ENCODE peak calls at places on chromosome 22, in eight cellular contexts. One of them, this sample, is unnamed. For H3K4me1, the result is how much of the 10 kb centered on the place peaks cover.

GRCh38 chr22:41846268-41847002 is 13.5 kb downstream of the SREBF2 start:
- DNase-seq in sigmoid colon: no peak
- DNase-seq in endothelial cell of umbilical vein: peak
- DNase-seq in HCT116: no peak
- DNase-seq in breast epithelium: no peak
- DNase-seq in suprapubic skin: no peak
- DNase-seq in HepG2: no peak
- DNase-seq in prostate gland: peak
- DNase-seq in this sample: no peak

GRCh38 chr22:22060200-22061084 is 77.9 kb upstream of the TOP3B start:
- DNase-seq in sigmoid colon: peak
- DNase-seq in endothelial cell of umbilical vein: peak
- DNase-seq in HCT116: peak
- DNase-seq in breast epithelium: no peak
- DNase-seq in suprapubic skin: no peak
- DNase-seq in HepG2: peak
- DNase-seq in prostate gland: no peak
- DNase-seq in this sample: no peak

GRCh38 chr22:46047841-46048595 is 71.1 kb upstream of the WNT7B start:
- DNase-seq in sigmoid colon: peak
- DNase-seq in endothelial cell of umbilical vein: no peak
- DNase-seq in HCT116: no peak
- DNase-seq in breast epithelium: peak
- DNase-seq in suprapubic skin: peak
- DNase-seq in HepG2: no peak
- DNase-seq in prostate gland: no peak
- DNase-seq in this sample: peak

GRCh38 chr22:46046299-46046685 is 69.3 kb upstream of the WNT7B start:
- DNase-seq in sigmoid colon: peak
- DNase-seq in endothelial cell of umbilical vein: no peak
- DNase-seq in HCT116: no peak
- DNase-seq in breast epithelium: no peak
- DNase-seq in suprapubic skin: peak
- DNase-seq in HepG2: no peak
- DNase-seq in prostate gland: no peak
- DNase-seq in this sample: no peak

GRCh38 chr22:18991828-18992442 is 55.8 kb upstream of the PRODH start:
- DNase-seq in sigmoid colon: no peak
- DNase-seq in endothelial cell of umbilical vein: no peak
- DNase-seq in HCT116: no peak
- DNase-seq in breast epithelium: no peak
- DNase-seq in suprapubic skin: no peak
- DNase-seq in HepG2: no peak
- DNase-seq in prostate gland: no peak
- DNase-seq in this sample: no peak

GRCh38 chr22:29167032-29167911 is 38.4 kb upstream of the EMID1 start:
- DNase-seq in sigmoid colon: peak
- DNase-seq in endothelial cell of umbilical vein: no peak
- DNase-seq in HCT116: no peak
- DNase-seq in breast epithelium: no peak
- DNase-seq in suprapubic skin: no peak
- DNase-seq in HepG2: no peak
- DNase-seq in prostate gland: no peak
- DNase-seq in this sample: no peak

GRCh38 chr22:46091277-46091977 is 58.9 kb upstream of the PPARA start:
- DNase-seq in sigmoid colon: no peak
- DNase-seq in endothelial cell of umbilical vein: no peak
- DNase-seq in HCT116: no peak
- DNase-seq in breast epithelium: no peak
- DNase-seq in suprapubic skin: no peak
- DNase-seq in HepG2: no peak
- DNase-seq in prostate gland: no peak
- DNase-seq in this sample: no peak

GRCh38 chr22:36197065-36197440 is 4.6 kb downstream of the APOL4 start:
- DNase-seq in sigmoid colon: peak
- DNase-seq in endothelial cell of umbilical vein: peak
- DNase-seq in HCT116: no peak
- DNase-seq in breast epithelium: no peak
- DNase-seq in suprapubic skin: no peak
- DNase-seq in HepG2: no peak
- DNase-seq in prostate gland: no peak
- DNase-seq in this sample: no peak

GRCh38 chr22:46791201-46791731 is 28.8 kb downstream of the TBC1D22A start:
- DNase-seq in sigmoid colon: peak
- DNase-seq in endothelial cell of umbilical vein: peak
- DNase-seq in HCT116: no peak
- DNase-seq in breast epithelium: no peak
- DNase-seq in suprapubic skin: no peak
- DNase-seq in HepG2: no peak
- DNase-seq in prostate gland: no peak
- DNase-seq in this sample: peak

GRCh38 chr22:49236541-49237075 is 591.1 kb downstream of the BRD1 start:
- DNase-seq in sigmoid colon: no peak
- DNase-seq in endothelial cell of umbilical vein: no peak
- DNase-seq in HCT116: no peak
- DNase-seq in breast epithelium: peak
- DNase-seq in suprapubic skin: no peak
- DNase-seq in HepG2: no peak
- DNase-seq in prostate gland: peak
- DNase-seq in this sample: no peak

DNA sequence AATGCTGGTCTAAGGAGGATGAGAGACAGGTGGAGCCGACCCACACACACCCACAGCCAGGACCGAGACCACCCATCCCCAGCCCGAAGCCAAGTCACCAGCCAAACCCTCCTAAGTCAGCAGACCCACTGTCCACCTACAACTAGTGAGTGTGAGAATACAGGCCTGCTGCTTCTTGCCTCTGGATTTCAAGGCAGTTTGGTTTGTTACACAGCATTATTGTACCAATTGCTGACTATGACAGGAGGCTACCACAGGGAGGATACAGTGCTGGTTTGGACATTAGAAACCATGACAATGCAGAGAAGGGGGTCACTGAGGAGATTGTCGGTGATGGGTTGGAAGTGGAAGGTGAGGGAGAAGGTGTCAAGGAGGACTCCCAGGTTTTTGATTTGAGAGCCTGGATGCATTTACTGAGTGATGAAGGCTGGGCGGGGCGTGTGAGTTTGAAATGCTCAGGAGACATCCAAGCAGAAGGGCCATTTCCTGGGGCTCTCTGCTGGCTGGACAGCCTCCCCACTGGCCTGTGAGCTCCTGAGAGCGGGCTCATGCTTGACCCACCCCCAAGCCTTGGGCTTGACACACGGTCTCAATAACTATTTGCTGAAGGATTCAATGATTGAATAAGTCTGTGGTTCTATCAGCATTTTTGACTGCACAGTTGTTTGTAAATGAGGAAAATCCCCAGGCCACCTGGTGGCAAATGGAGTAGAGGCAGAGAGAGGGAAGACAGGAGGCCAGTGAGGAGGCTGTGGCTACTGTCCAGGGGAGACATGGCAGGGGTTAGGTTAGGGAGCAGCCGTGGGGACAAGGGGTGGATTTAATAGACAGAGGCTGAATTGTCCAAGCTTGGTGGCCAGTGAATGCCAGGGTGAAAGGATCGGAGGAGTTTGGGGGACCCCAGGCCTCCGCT is 9.4 kb upstream of the SSTR3 start:
- DNase-seq in sigmoid colon: no peak
- DNase-seq in endothelial cell of umbilical vein: no peak
- DNase-seq in HCT116: no peak
- DNase-seq in breast epithelium: no peak
- DNase-seq in suprapubic skin: no peak
- DNase-seq in HepG2: no peak
- DNase-seq in prostate gland: no peak
- DNase-seq in this sample: no peak
- H3K4me1 ChIP-seq in sigmoid colon: under half
- H3K4me1 ChIP-seq in endothelial cell of umbilical vein: under half
- H3K4me1 ChIP-seq in HCT116: under half
- H3K4me1 ChIP-seq in breast epithelium: under half
- H3K4me1 ChIP-seq in suprapubic skin: under half
- H3K4me1 ChIP-seq in HepG2: under half
- H3K4me1 ChIP-seq in prostate gland: under half
- H3K4me1 ChIP-seq in this sample: under half

GRCh38 chr22:39308614-39309363 is 10.6 kb downstream of the RPL3 start:
- DNase-seq in sigmoid colon: peak
- DNase-seq in endothelial cell of umbilical vein: peak
- DNase-seq in HCT116: peak
- DNase-seq in breast epithelium: no peak
- DNase-seq in suprapubic skin: peak
- DNase-seq in HepG2: no peak
- DNase-seq in prostate gland: no peak
- DNase-seq in this sample: peak

GRCh38 chr22:39303892-39304671 is 15.3 kb downstream of the RPL3 start:
- DNase-seq in sigmoid colon: no peak
- DNase-seq in endothelial cell of umbilical vein: no peak
- DNase-seq in HCT116: no peak
- DNase-seq in breast epithelium: no peak
- DNase-seq in suprapubic skin: no peak
- DNase-seq in HepG2: no peak
- DNase-seq in prostate gland: no peak
- DNase-seq in this sample: no peak

GRCh38 chr22:39309364-39309861 is 10.0 kb downstream of the RPL3 start:
- DNase-seq in sigmoid colon: no peak
- DNase-seq in endothelial cell of umbilical vein: no peak
- DNase-seq in HCT116: no peak
- DNase-seq in breast epithelium: no peak
- DNase-seq in suprapubic skin: no peak
- DNase-seq in HepG2: no peak
- DNase-seq in prostate gland: peak
- DNase-seq in this sample: no peak

GRCh38 chr22:39303358-39303757 is 16.1 kb downstream of the RPL3 start:
- DNase-seq in sigmoid colon: no peak
- DNase-seq in endothelial cell of umbilical vein: no peak
- DNase-seq in HCT116: no peak
- DNase-seq in breast epithelium: no peak
- DNase-seq in suprapubic skin: no peak
- DNase-seq in HepG2: peak
- DNase-seq in prostate gland: no peak
- DNase-seq in this sample: no peak

GRCh38 chr22:39306456-39307361 is 12.7 kb downstream of the RPL3 start:
- DNase-seq in sigmoid colon: no peak
- DNase-seq in endothelial cell of umbilical vein: peak
- DNase-seq in HCT116: no peak
- DNase-seq in breast epithelium: no peak
- DNase-seq in suprapubic skin: no peak
- DNase-seq in HepG2: no peak
- DNase-seq in prostate gland: no peak
- DNase-seq in this sample: peak
- TF ChIP-seq POLR2A in sigmoid colon: no peak
- TF ChIP-seq POLR2A in endothelial cell of umbilical vein: no peak
- TF ChIP-seq POLR2A in HCT116: no peak
- TF ChIP-seq POLR2A in breast epithelium: no peak
- TF ChIP-seq POLR2A in suprapubic skin: no peak
- TF ChIP-seq POLR2A in HepG2: no peak
- TF ChIP-seq POLR2A in prostate gland: no peak
- TF ChIP-seq POLR2A in this sample: no peak

DNA sequence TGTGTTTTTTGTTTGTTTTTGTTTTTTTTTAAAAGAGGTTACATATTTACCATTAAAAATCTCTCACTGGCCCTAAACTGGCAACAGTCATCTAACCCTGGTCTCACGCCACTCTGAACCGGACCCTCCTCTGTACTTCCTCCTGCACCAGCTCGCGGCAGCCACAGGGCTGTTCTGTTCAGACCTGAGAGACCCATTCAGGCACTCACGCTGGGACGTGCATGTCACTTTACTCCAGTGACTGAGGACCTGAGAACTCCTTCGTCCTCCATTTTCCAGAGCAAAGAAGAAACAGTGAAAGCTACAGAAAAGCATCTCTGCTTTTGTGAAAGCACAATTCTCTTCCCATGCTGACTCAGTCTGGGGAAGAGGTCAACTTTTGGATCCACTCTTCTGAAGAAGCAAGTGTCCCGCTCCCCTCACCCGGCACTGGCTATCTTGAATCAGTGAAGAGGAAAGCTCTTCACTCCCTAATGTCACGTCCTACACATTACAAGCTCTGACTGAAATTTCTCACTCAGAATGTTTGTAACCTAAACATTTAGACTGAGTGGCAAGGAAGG is 24.6 kb downstream of the PISD start:
- DNase-seq in sigmoid colon: no peak
- DNase-seq in endothelial cell of umbilical vein: no peak
- DNase-seq in HCT116: no peak
- DNase-seq in breast epithelium: no peak
- DNase-seq in suprapubic skin: no peak
- DNase-seq in HepG2: no peak
- DNase-seq in prostate gland: no peak
- DNase-seq in this sample: no peak
- TF ChIP-seq POLR2AphosphoS5 in sigmoid colon: no peak
- TF ChIP-seq POLR2AphosphoS5 in endothelial cell of umbilical vein: no peak
- TF ChIP-seq POLR2AphosphoS5 in HCT116: no peak
- TF ChIP-seq POLR2AphosphoS5 in breast epithelium: no peak
- TF ChIP-seq POLR2AphosphoS5 in suprapubic skin: no peak
- TF ChIP-seq POLR2AphosphoS5 in HepG2: no peak
- TF ChIP-seq POLR2AphosphoS5 in prostate gland: no peak
- TF ChIP-seq POLR2AphosphoS5 in this sample: no peak

GRCh38 chr22:16965083-16965482 is 42.9 kb downstream of the GAB4 start:
- DNase-seq in sigmoid colon: no peak
- DNase-seq in endothelial cell of umbilical vein: no peak
- DNase-seq in HCT116: no peak
- DNase-seq in breast epithelium: no peak
- DNase-seq in suprapubic skin: no peak
- DNase-seq in HepG2: no peak
- DNase-seq in prostate gland: no peak
- DNase-seq in this sample: no peak

GRCh38 chr22:16966251-16966650 is 41.8 kb downstream of the GAB4 start:
- DNase-seq in sigmoid colon: no peak
- DNase-seq in endothelial cell of umbilical vein: no peak
- DNase-seq in HCT116: no peak
- DNase-seq in breast epithelium: no peak
- DNase-seq in suprapubic skin: no peak
- DNase-seq in HepG2: no peak
- DNase-seq in prostate gland: no peak
- DNase-seq in this sample: no peak

GRCh38 chr22:16964366-16964765 is 43.7 kb downstream of the GAB4 start:
- DNase-seq in sigmoid colon: no peak
- DNase-seq in endothelial cell of umbilical vein: no peak
- DNase-seq in HCT116: no peak
- DNase-seq in breast epithelium: no peak
- DNase-seq in suprapubic skin: no peak
- DNase-seq in HepG2: no peak
- DNase-seq in prostate gland: no peak
- DNase-seq in this sample: no peak

GRCh38 chr22:16967453-16968217 is 40.4 kb downstream of the GAB4 start:
- DNase-seq in sigmoid colon: no peak
- DNase-seq in endothelial cell of umbilical vein: no peak
- DNase-seq in HCT116: no peak
- DNase-seq in breast epithelium: no peak
- DNase-seq in suprapubic skin: no peak
- DNase-seq in HepG2: no peak
- DNase-seq in prostate gland: no peak
- DNase-seq in this sample: no peak

DNA sequence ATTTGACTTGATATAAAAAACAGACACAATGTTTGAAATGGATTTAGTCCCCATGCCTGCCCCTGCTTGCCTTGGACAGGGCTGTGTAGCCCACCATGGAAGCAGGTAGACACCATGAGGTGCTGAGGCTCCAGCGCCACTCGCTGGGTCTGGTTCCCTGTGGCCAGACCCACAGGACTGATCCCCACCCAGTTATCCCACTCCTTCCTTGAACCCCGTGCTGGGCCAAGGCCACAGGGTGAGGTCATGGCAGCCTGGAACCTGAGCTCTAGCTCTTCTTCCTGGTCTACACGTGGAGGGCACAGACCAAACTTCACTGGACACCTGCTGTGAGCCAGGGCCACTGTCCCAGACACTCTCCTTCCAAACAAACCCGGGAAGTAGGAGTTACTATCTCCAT is 42.5 kb downstream of the GAB4 start:
- DNase-seq in sigmoid colon: no peak
- DNase-seq in endothelial cell of umbilical vein: no peak
- DNase-seq in HCT116: no peak
- DNase-seq in breast epithelium: no peak
- DNase-seq in suprapubic skin: no peak
- DNase-seq in HepG2: no peak
- DNase-seq in prostate gland: no peak
- DNase-seq in this sample: no peak
- H3K4me1 ChIP-seq in sigmoid colon: under half
- H3K4me1 ChIP-seq in endothelial cell of umbilical vein: under half
- H3K4me1 ChIP-seq in HCT116: under half
- H3K4me1 ChIP-seq in breast epithelium: under half
- H3K4me1 ChIP-seq in suprapubic skin: under half
- H3K4me1 ChIP-seq in HepG2: under half
- H3K4me1 ChIP-seq in prostate gland: under half
- H3K4me1 ChIP-seq in this sample: under half